ENCODE peak calls at places on chromosomes 5 and 9, in four cellular contexts. One of them, this sample, is unnamed.

GRCh38 chr5:124808842-124809268 is 62.4 kb upstream of the ZNF608 start:
- DNase-seq in psoas muscle: no peak
- DNase-seq in naive thymus-derived CD4-positive, alpha-beta T cell: no peak
- DNase-seq in M059J: no peak
- DNase-seq in this sample: no peak

GRCh38 chr5:151093476-151093889 is 12.6 kb upstream of the TNIP1 start:
- DNase-seq in psoas muscle: no peak
- DNase-seq in naive thymus-derived CD4-positive, alpha-beta T cell: no peak
- DNase-seq in M059J: peak
- DNase-seq in this sample: no peak

GRCh38 chr9:95970356-95970755 is 94.9 kb downstream of the ERCC6L2 start:
- DNase-seq in naive thymus-derived CD4-positive, alpha-beta T cell: no peak
- DNase-seq in psoas muscle: no peak
- DNase-seq in M059J: no peak
- DNase-seq in this sample: no peak

GRCh38 chr5:85931220-85931619 is 686.5 kb upstream of the COX7C start:
- DNase-seq in psoas muscle: no peak
- DNase-seq in naive thymus-derived CD4-positive, alpha-beta T cell: no peak
- DNase-seq in M059J: peak
- DNase-seq in this sample: no peak

GRCh38 chr5:136296846-136297245 is 68.5 kb downstream of the TRPC7 start:
- DNase-seq in naive thymus-derived CD4-positive, alpha-beta T cell: no peak
- DNase-seq in psoas muscle: no peak
- DNase-seq in M059J: no peak
- DNase-seq in this sample: no peak

GRCh38 chr5:89967806-89968444 is 441.6 kb downstream of the CETN3 start:
- DNase-seq in naive thymus-derived CD4-positive, alpha-beta T cell: no peak
- DNase-seq in psoas muscle: no peak
- DNase-seq in M059J: peak
- DNase-seq in this sample: no peak

GRCh38 chr5:56569576-56569975 is 245.8 kb upstream of the MAP3K1 start:
- DNase-seq in psoas muscle: no peak
- DNase-seq in naive thymus-derived CD4-positive, alpha-beta T cell: no peak
- DNase-seq in M059J: peak
- DNase-seq in this sample: no peak

GRCh38 chr5:2120361-2120760 is 237.6 kb upstream of the IRX4 start:
- DNase-seq in psoas muscle: no peak
- DNase-seq in M059J: no peak
- DNase-seq in naive thymus-derived CD4-positive, alpha-beta T cell: no peak
- DNase-seq in this sample: no peak

GRCh38 chr9:134949681-134950403 is 32.1 kb upstream of the FCN1 start:
- DNase-seq in naive thymus-derived CD4-positive, alpha-beta T cell: no peak
- DNase-seq in psoas muscle: peak
- DNase-seq in M059J: no peak
- DNase-seq in this sample: no peak

GRCh38 chr5:31611002-31611401 is 27.9 kb upstream of the PDZD2 start:
- DNase-seq in naive thymus-derived CD4-positive, alpha-beta T cell: no peak
- DNase-seq in psoas muscle: no peak
- DNase-seq in M059J: no peak
- DNase-seq in this sample: no peak

GRCh38 chr5:17918373-17919104 is 284.3 kb downstream of the TAF11L14 start:
- DNase-seq in M059J: no peak
- DNase-seq in psoas muscle: no peak
- DNase-seq in naive thymus-derived CD4-positive, alpha-beta T cell: no peak
- DNase-seq in this sample: no peak

GRCh38 chr9:93657331-93658111 is 81.1 kb downstream of the PHF2 start:
- DNase-seq in psoas muscle: peak
- DNase-seq in M059J: no peak
- DNase-seq in naive thymus-derived CD4-positive, alpha-beta T cell: no peak
- DNase-seq in this sample: peak

GRCh38 chr5:178548751-178549150 is 41.4 kb downstream of the COL23A1 start:
- DNase-seq in naive thymus-derived CD4-positive, alpha-beta T cell: no peak
- DNase-seq in psoas muscle: no peak
- DNase-seq in M059J: no peak
- DNase-seq in this sample: no peak

GRCh38 chr5:68445257-68446069 is 229.9 kb downstream of the PIK3R1 start:
- DNase-seq in psoas muscle: no peak
- DNase-seq in M059J: no peak
- DNase-seq in naive thymus-derived CD4-positive, alpha-beta T cell: no peak
- DNase-seq in this sample: no peak

GRCh38 chr5:34709861-34710673 is 53.9 kb downstream of the RAI14 start:
- DNase-seq in psoas muscle: no peak
- DNase-seq in naive thymus-derived CD4-positive, alpha-beta T cell: no peak
- DNase-seq in M059J: peak
- DNase-seq in this sample: no peak

GRCh38 chr9:33159058-33159759 is 7.9 kb downstream of the B4GALT1 start:
- DNase-seq in naive thymus-derived CD4-positive, alpha-beta T cell: peak
- DNase-seq in M059J: peak
- DNase-seq in psoas muscle: peak
- DNase-seq in this sample: no peak

GRCh38 chr5:177510567-177511053 is 984 bp upstream of the DOK3 start:
- DNase-seq in psoas muscle: no peak
- DNase-seq in M059J: no peak
- DNase-seq in naive thymus-derived CD4-positive, alpha-beta T cell: no peak
- DNase-seq in this sample: no peak

GRCh38 chr5:131405674-131406073 is 141.8 kb downstream of the CDC42SE2 start:
- DNase-seq in naive thymus-derived CD4-positive, alpha-beta T cell: no peak
- DNase-seq in M059J: no peak
- DNase-seq in psoas muscle: no peak
- DNase-seq in this sample: no peak

GRCh38 chr5:109931049-109931448 is 241.3 kb downstream of the MAN2A1 start:
- DNase-seq in psoas muscle: no peak
- DNase-seq in M059J: no peak
- DNase-seq in naive thymus-derived CD4-positive, alpha-beta T cell: no peak
- DNase-seq in this sample: no peak

GRCh38 chr5:158569534-158569933 is 530.2 kb downstream of the EBF1 start:
- DNase-seq in psoas muscle: no peak
- DNase-seq in M059J: no peak
- DNase-seq in naive thymus-derived CD4-positive, alpha-beta T cell: no peak
- DNase-seq in this sample: no peak

GRCh38 chr9:135526089-135526729 is 5.0 kb downstream of the LCN1 start:
- DNase-seq in M059J: no peak
- DNase-seq in psoas muscle: no peak
- DNase-seq in naive thymus-derived CD4-positive, alpha-beta T cell: no peak
- DNase-seq in this sample: no peak

GRCh38 chr9:70408393-70409040 is 5.9 kb downstream of the KLF9 start:
- DNase-seq in M059J: peak
- DNase-seq in psoas muscle: no peak
- DNase-seq in naive thymus-derived CD4-positive, alpha-beta T cell: no peak
- DNase-seq in this sample: no peak

This sample was measured in pancreas.